ENCODE peak calls at places on chromosomes 12 and 14, in six cellular contexts. K is body of pancreas; E is IMR-90; Q is gastrocnemius medialis; M is CD8-positive, alpha-beta T cell; P is lower lobe of right lung. A is an unnamed sample. For H3K27me3, the result is how much of the 10 kb centered on the place peaks cover.

GRCh38 chr12:128258866-128259555 is 8.0 kb upstream of the TMEM132C start:
- DNase-seq in E (no peak), M (no peak), Q (no peak), P (no peak), K (no peak), A (peak)

GRCh38 chr12:15757553-15758255 is 31.5 kb downstream of the EPS8 start:
- DNase-seq in Q (peak), P (no peak), K (no peak), E (peak), M (no peak), A (no peak)

GRCh38 chr12:2094597-2094996 is 41.8 kb downstream of the CACNA1C start:
- DNase-seq in K (no peak), P (no peak), Q (no peak), E (peak), M (no peak), A (no peak)

GRCh38 chr14:52080171-52080800 is 11.4 kb upstream of the NID2 start:
- DNase-seq in P (no peak), M (no peak), E (peak), K (no peak), Q (no peak), A (no peak)

GRCh38 chr12:67590122-67590795 is 58.3 kb upstream of the DYRK2 start:
- DNase-seq in P (no peak), K (no peak), E (no peak), M (peak), Q (no peak), A (no peak)

GRCh38 chr14:90778468-90779255 is 37.6 kb downstream of the TTC7B start:
- DNase-seq in Q (no peak), K (no peak), P (no peak), E (no peak), M (no peak), A (no peak)

GRCh38 chr12:10562306-10562933 is 51.0 kb downstream of the MAGOHB start:
- DNase-seq in E (peak), P (no peak), M (no peak), Q (no peak), K (no peak), A (no peak)

GRCh38 chr12:9379023-9379742 is 171.0 kb upstream of the PZP start:
- DNase-seq in E (no peak), P (no peak), Q (no peak), K (no peak), M (no peak), A (no peak)

GRCh38 chr12:3641428-3641883 is 111.5 kb downstream of the CRACR2A start:
- DNase-seq in Q (no peak), E (peak), P (no peak), M (no peak), K (no peak), A (no peak)

GRCh38 chr12:116204169-116204568 is 73.3 kb downstream of the MED13L start:
- DNase-seq in M (no peak), K (no peak), E (no peak), Q (no peak), P (no peak), A (no peak)

GRCh38 chr12:121791671-121792496 is 1.6 kb downstream of the RHOF start:
- DNase-seq in P (no peak), Q (no peak), M (no peak), K (no peak), E (no peak), A (no peak)

DNA sequence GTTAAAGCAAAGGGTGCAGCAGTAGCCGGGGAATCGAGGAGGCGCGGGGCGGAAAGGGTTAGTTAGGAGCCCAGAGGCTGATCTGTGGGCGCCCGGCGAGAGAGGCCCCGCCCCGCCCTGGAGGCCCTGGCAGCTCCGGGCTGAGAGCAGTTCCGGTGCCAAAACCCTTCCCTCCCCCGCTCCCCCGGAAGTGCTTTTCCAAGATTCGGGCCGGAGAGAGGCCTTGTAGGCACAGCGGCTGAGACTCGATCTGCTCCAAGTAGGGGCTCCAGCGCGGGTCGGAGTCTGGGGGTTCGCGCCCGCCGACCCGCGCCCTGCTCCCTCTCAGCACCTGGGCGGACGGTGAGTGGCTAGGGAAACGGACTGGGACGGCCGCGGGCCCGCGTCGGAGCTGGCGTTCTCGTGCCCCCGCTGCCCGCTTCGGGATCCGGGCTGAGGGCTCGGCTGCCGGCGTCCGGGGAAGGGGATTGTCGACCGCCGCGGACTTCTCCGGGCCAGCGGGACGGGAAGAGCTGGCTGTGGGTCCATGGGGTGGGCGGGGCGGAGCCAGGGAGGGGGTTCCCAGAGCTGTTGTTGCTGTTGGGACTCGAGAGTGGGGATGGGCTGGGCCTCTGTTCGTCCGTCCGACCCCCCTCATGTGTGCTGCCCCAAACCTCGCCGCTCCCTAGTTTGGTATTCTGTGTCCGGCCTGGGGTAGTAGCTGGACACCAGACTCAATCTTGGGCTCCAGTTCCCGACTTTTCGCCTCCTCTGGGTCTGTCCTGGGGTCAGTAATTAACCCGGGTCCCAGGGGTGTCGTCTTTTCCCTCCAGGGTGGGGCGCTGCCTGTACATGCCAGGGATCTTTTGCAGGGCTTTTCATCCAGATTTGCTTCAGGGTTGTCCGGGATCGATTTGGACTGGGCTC is at the start of gene FRS2:
- DNase-seq in P (peak), Q (peak), E (peak), K (peak), M (peak), A (peak)
- TF ChIP-seq CTCF in P (no peak), Q (no peak), E (peak), K (peak), M (no peak), A (peak)

GRCh38 chr14:61630399-61630798 is 64.9 kb upstream of the HIF1A start:
- DNase-seq in E (no peak), K (no peak), Q (no peak), M (no peak), P (no peak), A (no peak)
- H3K4me3 ChIP-seq in E (no peak), K (no peak), Q (no peak), M (no peak), P (no peak), A (no peak)

GRCh38 chr12:46652692-46653091 is 173.1 kb downstream of the SLC38A4 start:
- DNase-seq in E (no peak), M (no peak), K (no peak), Q (no peak), P (no peak), A (no peak)

GRCh38 chr12:46647034-46647433 is 178.8 kb downstream of the SLC38A4 start:
- DNase-seq in M (no peak), P (no peak), E (no peak), Q (no peak), K (no peak), A (no peak)

GRCh38 chr12:46649433-46649832 is 176.4 kb downstream of the SLC38A4 start:
- DNase-seq in Q (no peak), K (no peak), P (no peak), M (no peak), E (no peak), A (no peak)

GRCh38 chr12:46653311-46653710 is 172.5 kb downstream of the SLC38A4 start:
- DNase-seq in P (no peak), K (no peak), M (no peak), Q (no peak), E (no peak), A (no peak)

GRCh38 chr12:46650688-46651087 is 175.1 kb downstream of the SLC38A4 start:
- DNase-seq in Q (no peak), K (no peak), M (no peak), E (no peak), P (no peak), A (no peak)
- H3K27me3 ChIP-seq in Q (under half), K (under half), M (under half), E (under half), P (under half), A (under half)

DNA sequence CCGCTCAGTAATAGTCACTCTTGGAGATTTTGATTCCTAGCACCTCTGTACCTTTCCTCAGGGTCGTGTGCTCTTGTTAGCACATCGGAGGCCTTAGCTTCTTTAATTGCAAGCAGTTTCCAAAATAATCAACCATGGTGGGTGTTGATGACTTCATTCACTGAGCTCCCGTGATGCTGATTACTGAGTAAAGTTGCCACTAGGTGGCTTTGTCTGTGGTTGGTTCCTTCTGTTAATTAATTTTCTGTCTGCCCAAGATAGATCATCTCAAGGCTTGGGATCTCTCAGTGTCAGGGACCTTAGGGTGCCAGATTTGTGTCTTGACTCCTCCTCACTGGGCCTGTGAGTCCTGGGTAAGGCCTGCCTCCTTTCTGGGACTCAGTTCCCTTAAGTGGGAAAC is 54.3 kb downstream of the PTPN11 start:
- DNase-seq in M (no peak), K (no peak), E (no peak), P (no peak), Q (no peak), A (no peak)
- TF ChIP-seq CTCF in M (no peak), K (no peak), E (no peak), P (no peak), Q (no peak), A (peak)

GRCh38 chr14:97975960-97976359 is 1178.8 kb downstream of the VRK1 start:
- DNase-seq in K (no peak), E (no peak), M (no peak), P (no peak), Q (no peak), A (no peak)

GRCh38 chr14:97976861-97977260 is 1179.7 kb downstream of the VRK1 start:
- DNase-seq in Q (peak), E (no peak), K (peak), M (peak), P (peak), A (no peak)

GRCh38 chr14:97977711-97978261 is 1180.6 kb downstream of the VRK1 start:
- DNase-seq in Q (peak), P (peak), M (peak), K (peak), E (no peak), A (no peak)

DNA sequence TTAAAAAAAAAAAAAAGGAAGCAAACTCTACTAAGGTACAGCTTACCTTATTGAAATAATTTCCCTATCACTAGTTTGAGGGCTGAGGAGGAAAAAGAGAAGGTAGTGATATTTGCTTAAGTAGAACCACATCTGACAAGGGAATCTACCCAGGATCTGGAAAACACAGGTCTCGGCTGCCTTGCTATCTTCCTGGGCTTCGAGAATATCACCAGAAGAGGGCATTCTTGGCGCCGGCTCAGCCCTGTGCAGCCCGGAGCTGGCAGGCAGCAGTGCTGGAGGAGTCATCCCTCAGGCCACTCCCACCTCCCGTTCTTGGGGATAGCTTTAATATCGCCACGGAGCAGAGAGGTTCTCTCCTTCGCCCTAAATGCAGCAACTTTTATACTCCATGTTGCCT is 1181.2 kb downstream of the VRK1 start:
- DNase-seq in E (no peak), P (peak), Q (peak), M (peak), K (peak), A (peak)
- H3K4me3 ChIP-seq in E (no peak), P (peak), Q (peak), M (peak), K (no peak), A (no peak)

GRCh38 chr14:103217538-103217937 is 94.3 kb downstream of the TNFAIP2 start:
- DNase-seq in Q (no peak), E (no peak), K (no peak), M (no peak), P (no peak), A (no peak)

GRCh38 chr14:103223818-103224352 is 100.6 kb downstream of the TNFAIP2 start:
- DNase-seq in Q (no peak), K (no peak), P (no peak), E (no peak), M (no peak), A (peak)

GRCh38 chr14:103221781-103222358 is 98.6 kb downstream of the TNFAIP2 start:
- DNase-seq in Q (no peak), K (no peak), P (no peak), M (no peak), E (no peak), A (no peak)

GRCh38 chr14:103220134-103220981 is 97.1 kb downstream of the TNFAIP2 start:
- DNase-seq in P (no peak), Q (no peak), E (no peak), M (no peak), K (no peak), A (no peak)

DNA sequence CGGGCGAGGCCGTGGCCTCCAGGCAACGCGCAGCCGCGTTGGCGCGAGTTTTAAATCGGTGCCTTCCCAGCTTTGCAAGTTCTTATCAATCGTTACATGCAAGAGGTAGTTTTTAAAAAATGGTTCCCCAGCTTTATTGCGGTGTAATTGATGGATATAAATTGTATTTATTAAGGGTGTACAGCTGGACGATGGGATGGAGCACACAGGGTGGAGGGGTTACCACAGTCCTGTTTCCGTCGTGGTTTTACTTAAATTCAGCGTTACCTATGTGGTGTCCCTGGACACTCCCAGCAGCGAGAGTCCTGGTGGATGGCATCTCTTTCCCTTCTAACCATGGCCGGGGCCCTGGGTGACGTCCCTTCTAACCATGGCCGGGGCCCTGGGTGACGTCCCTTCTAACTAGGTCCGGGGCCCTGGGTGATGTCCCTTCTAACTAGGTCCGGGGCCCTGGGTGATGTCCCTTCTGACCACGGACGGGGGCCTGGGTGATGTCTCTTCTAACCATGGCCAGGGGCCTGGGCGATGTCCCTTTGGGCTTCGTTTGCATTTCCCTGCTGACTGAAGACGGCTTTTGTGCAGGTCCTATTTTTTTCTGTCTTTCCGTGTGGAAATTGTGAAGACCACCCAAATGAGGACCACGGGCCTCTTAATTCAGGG is 97.9 kb downstream of the TNFAIP2 start:
- DNase-seq in K (no peak), E (no peak), Q (no peak), P (no peak), M (no peak), A (no peak)
- H3K27me3 ChIP-seq in K (under half), E (half or more), Q (under half), P (under half), M (under half), A (under half)

GRCh38 chr14:58131386-58131785 is 20.6 kb downstream of the ARMH4 start:
- DNase-seq in P (no peak), Q (no peak), M (no peak), E (peak), K (no peak), A (peak)
- TF ChIP-seq CTCF in P (no peak), Q (no peak), M (no peak), E (no peak), K (no peak), A (peak)

GRCh38 chr12:12244341-12244740 is 22.5 kb downstream of the LRP6 start:
- DNase-seq in K (no peak), P (no peak), E (no peak), M (no peak), Q (no peak), A (no peak)

GRCh38 chr12:12236896-12237295 is 29.9 kb downstream of the LRP6 start:
- DNase-seq in K (no peak), Q (no peak), E (no peak), P (no peak), M (no peak), A (no peak)

GRCh38 chr12:12239127-12239526 is 27.7 kb downstream of the LRP6 start:
- DNase-seq in P (no peak), M (no peak), K (no peak), Q (no peak), E (no peak), A (no peak)

GRCh38 chr12:12238605-12239004 is 28.2 kb downstream of the LRP6 start:
- DNase-seq in E (no peak), P (no peak), Q (no peak), M (no peak), K (no peak), A (no peak)

GRCh38 chr12:12240671-12241345 is 26.0 kb downstream of the LRP6 start:
- DNase-seq in Q (no peak), P (no peak), E (peak), K (no peak), M (no peak), A (no peak)
- H3K4me3 ChIP-seq in Q (no peak), P (no peak), E (no peak), K (no peak), M (no peak), A (no peak)